ENCODE peak calls at places on chromosome 18, in five cellular contexts. L is GM20000; Z is prostate gland; H is HCEC 1CT; S is stimulated activated CD4-positive, alpha-beta T cell treated with anti-CD3 and anti-CD28 coated beads, TNF-alpha, amount 100 ng/mL, for 4 hours. I is an unnamed sample.

GRCh38 chr18:11268691-11269686 is 119.6 kb upstream of the PIEZO2 start:
- DNase-seq in L (no peak), Z (no peak), H (no peak), S (no peak), I (no peak)

GRCh38 chr18:74234326-74235171 is 57.2 kb downstream of the CYB5A start:
- DNase-seq in Z (no peak), S (no peak), L (no peak), H (peak; percentile 69), I (no peak)

GRCh38 chr18:32277492-32277988 is 87.7 kb downstream of the MEP1B start:
- DNase-seq in Z (no peak), L (no peak), S (no peak), H (no peak), I (peak; percentile 16)

GRCh38 chr18:46322941-46323340 is 218.8 kb downstream of the HAUS1 start:
- DNase-seq in L (no peak), Z (no peak), H (no peak), S (no peak), I (no peak)

GRCh38 chr18:2901405-2901989 is 54.7 kb downstream of the EMILIN2 start:
- DNase-seq in H (no peak), S (no peak), L (no peak), Z (no peak), I (no peak)

GRCh38 chr18:23716966-23717365 is 27.7 kb downstream of the LAMA3 start:
- DNase-seq in L (no peak), Z (no peak), S (no peak), H (no peak), I (no peak)

GRCh38 chr18:9474103-9474982 is 970 bp upstream of the RALBP1 start:
- DNase-seq in L (no peak), Z (peak; percentile 83), H (peak; percentile 79), S (no peak), I (peak; percentile 95)

GRCh38 chr18:45910405-45911023 is 56.6 kb downstream of the EPG5 start:
- DNase-seq in H (peak; percentile 12), S (peak; percentile 24), Z (peak; percentile 47), L (peak; percentile 59), I (peak; percentile 4)

GRCh38 chr18:11902522-11903292 is 5.4 kb downstream of the MPPE1 start:
- DNase-seq in S (no peak), Z (no peak), L (no peak), H (no peak), I (no peak)

GRCh38 chr18:33916200-33916599 is 308.5 kb downstream of the NOL4 start:
- DNase-seq in H (no peak), L (no peak), Z (no peak), S (no peak), I (no peak)

GRCh38 chr18:75879196-75879595 is 451.7 kb upstream of the SMIM21 start:
- DNase-seq in S (no peak), Z (no peak), H (no peak), L (no peak), I (no peak)

GRCh38 chr18:74351354-74351753 is 35.7 kb downstream of the C18orf63 start:
- DNase-seq in L (no peak), H (peak; percentile 87), S (no peak), Z (no peak), I (no peak)

GRCh38 chr18:6370410-6370809 is 44.3 kb downstream of the L3MBTL4 start:
- DNase-seq in Z (no peak), S (no peak), H (no peak), L (no peak), I (no peak)

GRCh38 chr18:22542400-22542835 is 124.7 kb upstream of the CTAGE1 start:
- DNase-seq in L (no peak), S (no peak), H (peak; percentile 57), Z (no peak), I (no peak)

GRCh38 chr18:28175930-28176673 is 828 bp downstream of the CDH2 start:
- DNase-seq in L (peak; percentile 35), Z (no peak), S (no peak), H (no peak), I (peak; percentile 62)

GRCh38 chr18:58862851-58863538 is 1.7 kb upstream of the ZNF532 start:
- DNase-seq in S (no peak), H (peak; percentile 29), Z (no peak), L (peak; percentile 76), I (no peak)

GRCh38 chr18:68399721-68400120 is 315.2 kb downstream of the TMX3 start:
- DNase-seq in H (no peak), S (no peak), L (no peak), Z (no peak), I (no peak)

GRCh38 chr18:50528806-50529205 is 31.1 kb upstream of the MAPK4 start:
- DNase-seq in L (no peak), S (no peak), H (no peak), Z (no peak), I (no peak)

GRCh38 chr18:37305084-37305483 is 260.5 kb downstream of the CELF4 start:
- DNase-seq in L (no peak), H (no peak), S (no peak), Z (no peak), I (peak; percentile 44)

GRCh38 chr18:57772387-57772799 is 30.7 kb downstream of the ATP8B1 start:
- DNase-seq in Z (peak; percentile 64), H (no peak), L (no peak), S (no peak), I (no peak)

GRCh38 chr18:63363951-63364350 is 3.1 kb downstream of the KDSR start:
- DNase-seq in Z (no peak), H (no peak), S (no peak), L (no peak), I (no peak)

GRCh38 chr18:48455555-48456478 is 46.6 kb upstream of the ZBTB7C start:
- DNase-seq in H (peak; percentile 60), L (no peak), Z (no peak), S (no peak), I (no peak)

GRCh38 chr18:44229693-44230108 is 451.0 kb upstream of the SETBP1 start:
- DNase-seq in S (no peak), L (no peak), H (no peak), Z (peak; percentile 36), I (no peak)

GRCh38 chr18:58176915-58177717 is 133.1 kb downstream of the NEDD4L start:
- DNase-seq in L (no peak), H (peak; percentile 86), S (no peak), Z (peak; percentile 63), I (no peak)

GRCh38 chr18:25350561-25351201 is 1.3 kb downstream of the ZNF521 start:
- DNase-seq in Z (no peak), L (peak; percentile 75), S (no peak), H (peak; percentile 36), I (no peak)

GRCh38 chr18:77754475-77755044 is 504.9 kb downstream of the GALR1 start:
- DNase-seq in H (no peak), L (no peak), S (no peak), Z (no peak), I (no peak)

GRCh38 chr18:42545825-42546224 is 569.7 kb downstream of the RIT2 start:
- DNase-seq in Z (no peak), L (no peak), H (peak; percentile 10), S (no peak), I (no peak)

GRCh38 chr18:43935051-43935412 is 657.7 kb upstream of the SYT4 start:
- DNase-seq in L (no peak), S (no peak), H (peak; percentile 15), Z (no peak), I (no peak)

GRCh38 chr18:51191139-51191717 is 6.3 kb downstream of the MEX3C start:
- DNase-seq in S (no peak), L (no peak), H (no peak), Z (no peak), I (no peak)

GRCh38 chr18:45874501-45875184 is 49.2 kb downstream of the SIGLEC15 start:
- DNase-seq in H (no peak), L (peak; percentile 61), S (peak; percentile 21), Z (no peak), I (no peak)

GRCh38 chr18:60649107-60649506 is 276.5 kb upstream of the MC4R start:
- DNase-seq in S (no peak), H (no peak), Z (no peak), L (no peak), I (no peak)

GRCh38 chr18:79611040-79611681 is 68.4 kb upstream of the CTDP1 start:
- DNase-seq in S (no peak), H (no peak), L (no peak), Z (no peak), I (no peak)

GRCh38 chr18:60292186-60292585 is 80.4 kb downstream of the MC4R start:
- DNase-seq in H (no peak), L (no peak), S (no peak), Z (no peak), I (no peak)

GRCh38 chr18:28855524-28855923 is 678.6 kb upstream of the CDH2 start:
- DNase-seq in S (no peak), Z (no peak), H (peak; percentile 65), L (no peak), I (no peak)

GRCh38 chr18:11323359-11323819 is 174.0 kb upstream of the PIEZO2 start:
- DNase-seq in H (peak; percentile 25), Z (no peak), L (no peak), S (no peak), I (no peak)

GRCh38 chr18:74114206-74114605 is 33.4 kb downstream of the FBXO15 start:
- DNase-seq in Z (no peak), H (no peak), S (no peak), L (no peak), I (no peak)

GRCh38 chr18:36127866-36128845 is 984 bp downstream of the SLC39A6 start:
- DNase-seq in L (peak; percentile 27), H (peak; percentile 10), S (no peak), Z (peak; percentile 34), I (peak; percentile 55)